ENCODE peak calls at places on chromosomes 12 and 14, in eight cellular contexts. R is NCI-H1417, M is A172, S is sigmoid colon, B is breast epithelium, G is ELF-1, L is DMS 273 treated with DMSO at 0.1 percent for 48 hours, U is left lung. N is an unnamed sample.
A peak's percentile ranks its signal among the peaks of the same experiment; 100 is the strongest.

GRCh38 chr12:131894981-131895639 is 688 bp downstream of the ULK1 start:
- DNase-seq in S (peak; percentile 72), M (no peak), U (no peak), G (no peak), B (no peak), L (no peak), R (no peak), N (no peak)

GRCh38 chr14:99427632-99428315 is 52.9 kb downstream of the SETD3 start:
- DNase-seq in L (peak; percentile 10), B (no peak), G (peak; percentile 64), M (no peak), R (no peak), U (no peak), S (no peak), N (no peak)

GRCh38 chr14:28012629-28013415 is 753.8 kb upstream of the FOXG1 start:
- DNase-seq in S (no peak), L (no peak), R (peak; percentile 9), U (no peak), G (peak; percentile 18), M (no peak), B (no peak), N (no peak)

GRCh38 chr12:117919479-117919878 is 49.3 kb downstream of the KSR2 start:
- DNase-seq in U (no peak), R (no peak), B (no peak), L (no peak), S (no peak), M (no peak), G (no peak), N (no peak)

GRCh38 chr14:65073605-65074201 is 28.6 kb downstream of the MAX start:
- DNase-seq in R (no peak), S (no peak), M (no peak), L (no peak), U (no peak), G (no peak), B (no peak), N (no peak)

GRCh38 chr14:91249841-91250616 is 5.5 kb upstream of the GPR68 start:
- DNase-seq in B (no peak), U (peak; percentile 71), M (peak; percentile 46), S (no peak), G (peak; percentile 85), L (peak; percentile 34), R (peak; percentile 100), N (peak; percentile 26)

GRCh38 chr14:67569011-67569650 is 30.9 kb downstream of the PIGH start:
- DNase-seq in U (no peak), L (no peak), S (peak; percentile 49), M (no peak), G (no peak), R (no peak), B (no peak), N (no peak)

GRCh38 chr12:106301611-106302321 is 767 bp upstream of the TCP11L2 start:
- DNase-seq in B (peak; percentile 45), R (peak; percentile 86), S (peak; percentile 75), G (peak; percentile 70), L (peak; percentile 89), U (peak; percentile 86), M (no peak), N (peak; percentile 71)

GRCh38 chr14:73426877-73427276 is 31.5 kb downstream of the NUMB start:
- DNase-seq in G (peak; percentile 45), B (no peak), S (no peak), U (no peak), L (no peak), M (no peak), R (no peak), N (no peak)

GRCh38 chr14:39576258-39576657 is 144.0 kb upstream of the FBXO33 start:
- DNase-seq in S (no peak), B (no peak), G (no peak), M (no peak), R (no peak), L (no peak), U (no peak), N (no peak)